ENCODE peak calls at places on chromosomes 6 and 20, in ten cellular contexts. S, E, R, H, Q, Z, X, F, C and L are unnamed samples.

GRCh38 chr20:46101957-46102356 is 12.2 kb upstream of the NCOA5 start:
- DNase-seq in R (no peak), H (no peak), Q (no peak), E (no peak), Z (no peak), X (no peak), S (no peak), F (no peak), C (no peak), L (no peak)

GRCh38 chr6:56143796-56144195 is 103.6 kb downstream of the COL21A1 start:
- DNase-seq in H (no peak), Q (no peak), X (no peak), C (no peak), E (no peak), F (no peak), R (no peak), S (no peak), Z (no peak), L (no peak)

GRCh38 chr6:159037746-159038290 is 7.0 kb downstream of the TAGAP start:
- DNase-seq in F (no peak), Z (no peak), Q (no peak), X (no peak), S (no peak), R (no peak), H (no peak), E (no peak), C (no peak), L (no peak)

GRCh38 chr6:144969154-144969553 is 684.0 kb downstream of the UTRN start:
- DNase-seq in X (no peak), Z (no peak), E (no peak), F (no peak), C (no peak), H (no peak), S (no peak), R (no peak), Q (no peak), L (no peak)

GRCh38 chr6:134420638-134421181 is 102.8 kb upstream of the SGK1 start:
- DNase-seq in S (no peak), E (no peak), X (no peak), R (no peak), F (no peak), Z (no peak), H (no peak), C (no peak), Q (peak; percentile 8), L (no peak)

GRCh38 chr6:105608711-105609374 is 206.0 kb upstream of the PREP start:
- DNase-seq in Z (peak; percentile 20), E (no peak), F (no peak), X (no peak), R (no peak), Q (peak; percentile 80), S (no peak), C (no peak), H (no peak), L (no peak)

GRCh38 chr20:33826270-33826897 is 15.2 kb downstream of the CHMP4B start:
- DNase-seq in F (no peak), Q (no peak), H (no peak), C (peak; percentile 62), X (no peak), Z (no peak), E (no peak), R (no peak), S (peak; percentile 31), L (no peak)

GRCh38 chr6:118565317-118565960 is 17.3 kb downstream of the PLN start:
- DNase-seq in F (no peak), H (no peak), S (no peak), Q (peak; percentile 3), C (no peak), E (no peak), R (no peak), X (no peak), Z (no peak), L (no peak)

GRCh38 chr6:85421963-85422362 is 27.9 kb upstream of the NT5E start:
- DNase-seq in S (no peak), C (no peak), Z (no peak), X (no peak), F (no peak), E (no peak), Q (no peak), H (no peak), R (no peak), L (no peak)

GRCh38 chr6:26022166-26022510 is 59.5 kb downstream of the TRIM38 start:
- DNase-seq in Z (peak; percentile 58), S (peak; percentile 52), R (peak; percentile 69), Q (no peak), H (peak; percentile 89), E (peak; percentile 56), F (peak; percentile 62), C (peak; percentile 50), X (peak; percentile 59), L (peak; percentile 56)

GRCh38 chr6:145736854-145737181 is 1.5 kb upstream of the EPM2A start:
- DNase-seq in C (no peak), S (no peak), Z (peak; percentile 8), H (no peak), E (no peak), R (peak; percentile 5), Q (no peak), F (no peak), X (peak; percentile 15), L (no peak)

GRCh38 chr6:108635505-108636226 is 74.9 kb downstream of the FOXO3 start:
- DNase-seq in C (no peak), Q (no peak), R (no peak), F (no peak), S (no peak), E (no peak), H (no peak), X (no peak), Z (no peak), L (no peak)

GRCh38 chr6:17865243-17865642 is 122.2 kb downstream of the KIF13A start:
- DNase-seq in S (peak; percentile 18), Q (no peak), F (peak; percentile 29), E (peak; percentile 36), X (peak; percentile 37), H (no peak), R (no peak), Z (peak; percentile 59), C (peak; percentile 91), L (no peak)

GRCh38 chr6:167094436-167094819 is 28.5 kb upstream of the CCR6 start:
- DNase-seq in Q (no peak), S (no peak), X (no peak), H (no peak), C (no peak), Z (no peak), F (no peak), E (no peak), R (no peak), L (no peak)

GRCh38 chr20:35091808-35092523 is 641 bp downstream of the TRPC4AP start:
- DNase-seq in Z (peak; percentile 13), Q (no peak), H (no peak), C (no peak), E (peak; percentile 83), F (peak; percentile 32), S (no peak), R (no peak), X (no peak), L (no peak)
- TF ChIP-seq POLR2A in Z (no peak), Q (no peak), H (no peak), C (no peak), E (no peak), F (no peak), S (no peak), R (no peak), X (no peak), L (no peak)

GRCh38 chr20:701401-702129 is 26.0 kb upstream of the SCRT2 start:
- DNase-seq in C (peak; percentile 73), H (peak; percentile 56), Q (no peak), Z (no peak), E (no peak), R (no peak), F (no peak), S (no peak), X (no peak), L (no peak)
- H3K4me1 ChIP-seq in C (peaks cover 9% of the 10 kb centered on the region), H (no peaks in the 10 kb centered on the region), Q (no peaks in the 10 kb centered on the region), Z (no peaks in the 10 kb centered on the region), E (peaks cover 25% of the 10 kb centered on the region), R (no peaks in the 10 kb centered on the region), F (peaks cover 4% of the 10 kb centered on the region), S (no peaks in the 10 kb centered on the region), X (no peaks in the 10 kb centered on the region), L (no peaks in the 10 kb centered on the region)

GRCh38 chr6:15620616-15621015 is 42.2 kb downstream of the DTNBP1 start:
- DNase-seq in X (no peak), Q (no peak), R (no peak), H (no peak), Z (no peak), S (no peak), F (no peak), E (no peak), C (no peak), L (no peak)

GRCh38 chr6:15619330-15619729 is 43.5 kb downstream of the DTNBP1 start:
- DNase-seq in F (no peak), C (no peak), X (no peak), H (no peak), E (no peak), Z (no peak), Q (no peak), R (no peak), S (no peak), L (no peak)

GRCh38 chr6:15622045-15622750 is 40.6 kb downstream of the DTNBP1 start:
- DNase-seq in X (no peak), Q (no peak), R (no peak), C (no peak), S (no peak), H (no peak), Z (no peak), F (no peak), E (no peak), L (no peak)

GRCh38 chr6:15623282-15624116 is 39.3 kb downstream of the DTNBP1 start:
- DNase-seq in Z (no peak), S (no peak), E (no peak), F (no peak), C (no peak), H (peak; percentile 61), Q (peak; percentile 3), R (no peak), X (no peak), L (no peak)

DNA sequence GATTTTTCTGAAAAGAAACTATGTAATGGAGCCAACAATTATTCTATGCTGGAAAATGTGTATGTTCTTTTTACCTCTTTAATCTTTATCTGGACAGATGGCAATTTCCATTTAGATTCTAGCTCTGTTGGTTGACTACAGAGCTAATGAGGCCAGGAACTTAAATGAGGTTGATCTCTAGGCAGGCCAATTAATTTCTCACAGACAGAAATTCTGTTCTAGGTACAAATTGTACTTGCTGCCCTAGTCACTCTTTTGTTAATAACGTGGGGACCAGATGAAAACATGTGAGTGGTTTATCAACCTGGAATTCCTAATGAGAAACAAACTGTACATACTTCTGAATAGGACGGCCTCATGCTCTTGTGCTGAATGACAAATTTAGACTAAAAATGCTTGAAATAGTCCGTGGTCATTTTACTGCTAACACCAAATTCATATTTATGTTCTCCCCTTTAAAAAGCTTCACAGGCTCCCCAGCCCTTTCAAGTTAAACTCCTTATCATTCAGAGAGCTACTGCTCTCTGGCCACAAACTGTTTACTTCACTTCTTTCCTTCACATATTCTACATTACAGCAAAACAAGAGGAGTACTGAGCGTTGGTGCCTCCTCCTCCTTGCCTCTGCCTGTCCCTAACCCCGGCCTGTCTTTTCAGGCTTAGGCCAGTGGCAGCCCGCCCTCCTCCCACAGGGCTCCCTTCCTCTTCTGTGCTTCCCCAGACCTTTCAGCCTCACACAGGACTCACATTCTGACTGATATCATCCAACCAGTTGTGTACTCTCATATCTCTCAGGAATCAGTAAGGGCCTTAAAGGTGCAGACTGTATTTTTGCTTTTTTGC is 41.4 kb downstream of the DTNBP1 start:
- DNase-seq in E (peak; percentile 68), Z (peak; percentile 20), C (no peak), F (peak; percentile 26), Q (no peak), H (peak; percentile 68), X (peak; percentile 23), S (no peak), R (peak; percentile 34), L (no peak)
- TF ChIP-seq POLR2A in E (no peak), Z (no peak), C (no peak), F (no peak), Q (no peak), H (no peak), X (no peak), S (no peak), R (no peak), L (no peak)

GRCh38 chr20:37310951-37311350 is 21.5 kb downstream of the MANBAL start:
- DNase-seq in E (no peak), F (no peak), X (no peak), H (peak; percentile 63), R (no peak), Z (no peak), Q (no peak), C (no peak), S (no peak), L (peak; percentile 54)
- H3K4me1 ChIP-seq in E (peaks cover 32% of the 10 kb centered on the region), F (peaks cover 7% of the 10 kb centered on the region), X (peaks cover 19% of the 10 kb centered on the region), H (peaks cover 74% of the 10 kb centered on the region), R (peaks cover 66% of the 10 kb centered on the region), Z (peaks cover 40% of the 10 kb centered on the region), Q (no peaks in the 10 kb centered on the region), C (peaks cover 24% of the 10 kb centered on the region), S (peaks cover 18% of the 10 kb centered on the region), L (peaks cover 51% of the 10 kb centered on the region)